ENCODE peak calls at places on chromosomes 2 and 18, in eight cellular contexts. Y, E, J, T, W, M, F and O are unnamed samples.

GRCh38 chr2:126808929-126809328 is 89.8 kb upstream of the TEX51 start:
- DNase-seq in W (no peak), J (no peak), Y (no peak), E (no peak), T (no peak), F (no peak), M (no peak), O (no peak)

GRCh38 chr2:176854878-176855277 is 357.7 kb upstream of the HNRNPA3 start:
- DNase-seq in F (no peak), Y (no peak), T (no peak), J (no peak), E (no peak), M (no peak), W (no peak), O (no peak)

GRCh38 chr2:85175369-85176299 is 42.4 kb downstream of the TCF7L1 start:
- DNase-seq in J (no peak), M (no peak), Y (no peak), T (peak; percentile 58), E (no peak), W (no peak), F (no peak), O (no peak)

GRCh38 chr2:84424152-84424551 is 34.9 kb downstream of the SUCLG1 start:
- DNase-seq in M (no peak), Y (no peak), E (no peak), T (peak; percentile 29), F (no peak), W (no peak), J (no peak), O (no peak)

GRCh38 chr2:200267350-200267749 is 39.1 kb upstream of the SPATS2L start:
- DNase-seq in J (no peak), M (no peak), W (no peak), T (no peak), F (no peak), Y (no peak), E (no peak), O (no peak)

GRCh38 chr18:9736942-9737813 is 29.1 kb downstream of the RAB31 start:
- DNase-seq in F (peak; percentile 65), M (no peak), T (peak; percentile 5), E (no peak), J (no peak), Y (no peak), W (no peak), O (peak; percentile 1)

GRCh38 chr2:44051948-44052347 is 56.2 kb upstream of the LRPPRC start:
- DNase-seq in E (no peak), T (no peak), J (no peak), F (no peak), M (no peak), Y (no peak), W (no peak), O (no peak)

GRCh38 chr2:213559053-213559452 is 274.8 kb downstream of the SPAG16 start:
- DNase-seq in E (no peak), Y (no peak), J (no peak), T (no peak), M (no peak), W (no peak), F (no peak), O (no peak)

GRCh38 chr2:54561795-54562592 is 105.9 kb downstream of the SPTBN1 start:
- DNase-seq in W (no peak), F (no peak), J (no peak), M (no peak), Y (no peak), T (no peak), E (no peak), O (peak; percentile 68)

GRCh38 chr18:38450876-38451275 is 885.3 kb upstream of the CELF4 start:
- DNase-seq in W (no peak), T (no peak), E (no peak), J (no peak), Y (no peak), F (no peak), M (no peak), O (no peak)

GRCh38 chr18:31049189-31049588 is 6.6 kb upstream of the DSC3 start:
- DNase-seq in J (no peak), F (no peak), Y (no peak), E (no peak), M (no peak), T (no peak), W (no peak), O (no peak)

GRCh38 chr2:29950432-29950943 is 29.1 kb upstream of the ALK start:
- DNase-seq in M (no peak), Y (no peak), E (no peak), J (no peak), T (no peak), W (no peak), F (no peak), O (no peak)